ENCODE peak calls at places on chromosome 3, in four cellular contexts. Q is aorta, P is epithelial cell of esophagus, B is pancreas. O is an unnamed sample.

GRCh38 chr3:138459619-138460535 is 25.5 kb downstream of the ESYT3 start:
- DNase-seq in B (no peak), Q (peak; percentile 59), P (no peak), O (no peak)

GRCh38 chr3:59609967-59610366 is 560.1 kb upstream of the CFAP20DC start:
- DNase-seq in Q (no peak), B (no peak), P (peak; percentile 37), O (peak; percentile 25)

GRCh38 chr3:195836736-195837135 is 25.0 kb upstream of the MUC4 start:
- DNase-seq in Q (no peak), B (no peak), P (no peak), O (no peak)

GRCh38 chr3:42013652-42014442 is 51.9 kb upstream of the ULK4 start:
- DNase-seq in Q (peak; percentile 80), P (no peak), B (peak; percentile 74), O (peak; percentile 43)

GRCh38 chr3:70360985-70361384 is 48.5 kb upstream of the MDFIC2 start:
- DNase-seq in Q (no peak), P (peak; percentile 51), B (no peak), O (no peak)

GRCh38 chr3:133996996-133997395 is 32.7 kb downstream of the SLCO2A1 start:
- DNase-seq in Q (peak; percentile 19), B (no peak), P (no peak), O (no peak)

GRCh38 chr3:152595975-152596832 is 238.7 kb upstream of the P2RY1 start:
- DNase-seq in P (peak; percentile 42), Q (no peak), B (no peak), O (peak; percentile 78)

GRCh38 chr3:29695201-29695904 is 414.5 kb downstream of the RBMS3 start:
- DNase-seq in B (no peak), Q (no peak), P (peak; percentile 82), O (no peak)

GRCh38 chr3:46899151-46900006 is 21.9 kb downstream of the PTH1R start:
- DNase-seq in Q (peak; percentile 82), P (no peak), B (peak; percentile 35), O (no peak)

GRCh38 chr3:44171891-44172290 is 69.8 kb upstream of the TOPAZ1 start:
- DNase-seq in P (no peak), B (no peak), Q (no peak), O (no peak)

GRCh38 chr3:163058190-163058854 is 1561.7 kb downstream of the OTOL1 start:
- DNase-seq in P (no peak), Q (peak; percentile 79), B (no peak), O (peak; percentile 24)

GRCh38 chr3:177826253-177826652 is 629.0 kb upstream of the TBL1XR1 start:
- DNase-seq in P (no peak), Q (no peak), B (no peak), O (no peak)

GRCh38 chr3:177824841-177825240 is 627.6 kb upstream of the TBL1XR1 start:
- DNase-seq in B (no peak), Q (no peak), P (no peak), O (no peak)

GRCh38 chr3:177830411-177830849 is 633.1 kb upstream of the TBL1XR1 start:
- DNase-seq in Q (no peak), B (no peak), P (peak; percentile 90), O (peak; percentile 30)

GRCh38 chr3:177824190-177824786 is 627.0 kb upstream of the TBL1XR1 start:
- DNase-seq in B (no peak), Q (no peak), P (peak; percentile 66), O (peak; percentile 67)

DNA sequence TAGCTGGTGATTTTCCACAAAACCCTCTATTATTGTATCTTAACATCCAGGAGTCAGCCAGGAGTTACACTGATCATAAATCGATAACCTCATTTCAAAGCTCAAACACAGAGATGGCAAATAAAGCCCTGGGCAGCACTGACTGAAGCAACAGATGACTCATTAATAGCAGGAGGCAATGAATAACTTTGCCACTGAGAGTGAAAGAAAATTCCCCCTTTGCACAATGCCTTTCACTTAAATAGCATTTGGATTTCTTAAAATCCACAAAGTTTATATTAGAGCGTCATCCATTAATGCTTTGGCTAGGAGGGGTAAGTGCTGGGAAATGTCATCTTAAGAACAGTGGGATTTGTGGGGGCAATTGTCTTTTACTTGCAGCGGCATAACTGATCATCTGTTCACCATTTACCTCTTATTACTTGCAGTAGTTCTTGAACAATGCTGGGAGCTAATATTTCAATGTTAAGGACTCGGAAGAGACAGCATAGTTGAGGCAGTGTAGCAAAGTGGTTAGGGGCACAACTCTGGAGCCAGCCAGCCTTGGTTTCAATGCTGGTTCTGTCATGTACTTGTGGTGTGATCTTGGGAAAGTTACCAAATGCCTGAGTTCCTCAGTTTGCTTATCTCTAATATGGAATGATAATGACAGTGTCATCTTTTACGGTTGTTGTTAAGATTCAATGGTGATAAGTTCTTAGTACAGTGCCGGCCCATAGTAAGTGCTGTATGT is 630.4 kb upstream of the TBL1XR1 start:
- DNase-seq in Q (no peak), P (peak; percentile 92), B (no peak), O (no peak)
- H3K4me3 ChIP-seq in Q (no peak overlapping the region), P (no peak overlapping the region), B (no peak overlapping the region), O (no peak overlapping the region)

DNA sequence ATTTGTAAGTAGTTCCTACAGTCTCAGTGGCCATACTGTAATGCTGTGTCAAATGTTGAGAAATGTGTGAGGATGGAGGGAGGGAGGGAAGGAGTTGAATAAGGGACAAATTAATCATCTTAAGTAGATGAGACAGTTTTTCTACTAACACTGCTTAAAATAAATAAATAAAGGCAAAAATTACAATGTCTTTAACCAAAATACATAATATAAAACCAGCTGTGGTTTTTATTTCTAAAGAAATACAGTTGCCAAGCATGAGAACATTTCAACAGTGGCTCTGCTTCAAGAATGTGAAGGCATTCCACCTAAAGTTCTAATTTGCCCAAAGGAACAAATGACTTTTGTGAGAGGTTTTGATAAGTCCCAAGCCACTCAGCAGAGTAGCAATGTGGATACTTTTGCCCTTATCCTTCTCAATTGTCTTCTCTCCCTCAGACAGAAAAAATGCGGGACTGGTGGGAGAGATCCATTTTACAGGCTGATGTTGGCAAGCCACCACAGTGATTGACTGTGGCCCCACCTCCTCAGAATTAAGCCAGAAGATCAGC is 426.9 kb upstream of the RARB start:
- DNase-seq in P (no peak), B (no peak), Q (no peak), O (no peak)
- H3K4me3 ChIP-seq in P (no peak overlapping the region), B (no peak overlapping the region), Q (no peak overlapping the region), O (no peak overlapping the region)

DNA sequence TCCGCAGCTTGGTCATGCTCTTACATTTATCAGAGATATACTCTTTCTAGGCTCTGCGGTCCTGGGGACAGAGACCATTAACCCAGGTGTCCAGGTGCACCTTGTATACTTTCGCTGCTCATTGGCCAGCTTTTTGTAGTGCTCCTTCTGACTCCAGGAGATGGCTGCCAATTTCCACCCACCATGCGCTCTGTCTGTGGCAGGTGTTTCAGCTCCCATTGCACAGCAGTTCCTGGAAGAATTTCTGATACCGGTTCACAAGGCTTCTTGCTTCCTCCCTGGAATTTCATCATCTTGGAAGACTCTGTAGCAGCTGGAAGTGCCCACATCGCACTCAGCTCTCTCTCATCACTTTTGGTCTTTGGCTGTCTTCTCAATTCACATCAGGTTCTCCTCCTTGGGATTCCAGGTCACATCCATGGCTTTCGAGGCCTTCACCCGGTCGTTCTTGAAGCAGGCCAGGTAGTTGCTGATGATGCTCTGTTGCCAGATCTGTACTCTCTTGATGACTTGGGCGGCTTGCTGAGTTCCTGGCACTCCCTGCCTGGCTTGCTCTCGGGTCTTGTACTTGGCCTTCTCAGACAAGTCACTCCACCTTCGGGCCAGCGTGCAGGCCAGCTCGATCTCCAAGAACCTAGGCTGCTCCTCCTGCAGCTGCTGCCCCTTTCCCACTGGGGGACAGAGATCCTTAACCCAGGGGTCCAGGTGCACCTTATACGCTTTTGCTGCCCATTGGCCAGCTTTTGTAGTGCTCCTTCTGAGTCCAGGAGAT is 41.1 kb upstream of the ARL8B start:
- DNase-seq in P (no peak), Q (no peak), B (no peak), O (no peak)
- H3K4me3 ChIP-seq in P (no peak overlapping the region), Q (no peak overlapping the region), B (no peak overlapping the region), O (no peak overlapping the region)

GRCh38 chr3:119658994-119659393 is 1.4 kb downstream of the POPDC2 start:
- DNase-seq in P (no peak), B (no peak), Q (no peak), O (no peak)
- H3K4me3 ChIP-seq in P (no peak overlapping the region), B (no peak overlapping the region), Q (no peak overlapping the region), O (no peak overlapping the region)

GRCh38 chr3:139675327-139675726 is 2.4 kb downstream of the NMNAT3 start:
- DNase-seq in Q (no peak), B (no peak), P (no peak), O (no peak)

GRCh38 chr3:139676634-139677197 is 1.1 kb downstream of the NMNAT3 start:
- DNase-seq in B (no peak), Q (no peak), P (no peak), O (no peak)

GRCh38 chr3:139679218-139679617 is 1.4 kb upstream of the NMNAT3 start:
- DNase-seq in Q (no peak), P (no peak), B (no peak), O (no peak)

GRCh38 chr3:139674585-139675260 is 3.0 kb downstream of the NMNAT3 start:
- DNase-seq in Q (no peak), B (no peak), P (peak; percentile 75), O (no peak)

GRCh38 chr3:139677341-139678155 is at the start of gene NMNAT3:
- DNase-seq in Q (peak; percentile 94), P (peak; percentile 81), B (peak; percentile 95), O (peak; percentile 96)
- H3K4me3 ChIP-seq in Q (peak within 1 kb of the TSS; percentile 68), P (peak within 1 kb of the TSS; percentile 62), B (peak within 1 kb of the TSS; percentile 67), O (peak within 1 kb of the TSS; percentile 89)

DNA sequence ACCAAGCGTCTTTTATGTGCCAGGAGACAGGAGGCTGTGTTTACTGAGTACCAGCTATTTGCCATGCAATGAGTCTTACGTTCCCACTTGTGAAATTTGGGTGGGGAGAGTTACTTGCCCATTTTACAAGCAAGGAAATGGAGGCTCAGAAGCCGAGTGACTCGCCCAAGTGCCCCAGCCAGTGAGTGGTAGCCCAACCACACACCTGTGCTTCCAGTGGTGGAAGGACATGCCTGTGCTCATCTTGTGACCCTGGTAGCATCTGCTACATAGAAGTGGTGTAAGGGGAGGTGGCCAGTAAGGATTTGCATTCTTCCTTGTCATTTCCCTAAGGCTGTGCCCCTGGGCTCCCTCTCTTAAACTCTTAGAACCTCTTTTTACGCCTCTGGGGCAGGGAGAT is 49.3 kb downstream of the FBLN2 start:
- DNase-seq in B (no peak), Q (peak; percentile 62), P (peak; percentile 47), O (no peak)
- H3K4me3 ChIP-seq in B (no peak overlapping the region), Q (no peak overlapping the region), P (no peak overlapping the region), O (no peak overlapping the region)

GRCh38 chr3:188948658-188949400 is 222.9 kb upstream of the TPRG1 start:
- DNase-seq in P (peak; percentile 80), Q (no peak), B (no peak), O (no peak)
- H3K4me3 ChIP-seq in P (no peak overlapping the region), Q (no peak overlapping the region), B (no peak overlapping the region), O (no peak overlapping the region)

GRCh38 chr3:28343144-28343543 is 5.4 kb upstream of the ZCWPW2 start:
- DNase-seq in P (no peak), Q (no peak), B (no peak), O (no peak)
- H3K4me3 ChIP-seq in P (no peak overlapping the region), Q (no peak overlapping the region), B (no peak overlapping the region), O (no peak overlapping the region)

O was measured in colonic mucosa.